ENCODE peak calls at places on chromosomes 4 and X, in six cellular contexts. R, Y, C, I, M and N are unnamed samples.

GRCh38 chr4:38162240-38162784 is 202.1 kb downstream of the PTTG2 start:
- DNase-seq in Y (peak), M (no peak), I (peak), R (peak), C (peak), N (no peak)

GRCh38 chr4:20395160-20395773 is 143.6 kb downstream of the SLIT2 start:
- DNase-seq in Y (peak), I (peak), C (no peak), M (no peak), R (peak), N (no peak)

GRCh38 chr4:80184791-80185756 is 12.2 kb upstream of the PRDM8 start:
- DNase-seq in Y (no peak), C (no peak), M (peak), R (no peak), I (no peak), N (no peak)

GRCh38 chr4:7546809-7547367 is 112.2 kb upstream of the PSAPL1 start:
- DNase-seq in C (peak), Y (no peak), M (no peak), R (no peak), I (no peak), N (no peak)

GRCh38 chr4:109873791-109874514 is 26.0 kb downstream of the LRIT3 start:
- DNase-seq in I (peak), R (no peak), M (no peak), Y (no peak), C (no peak), N (no peak)

GRCh38 chr4:122716825-122717448 is 15.6 kb upstream of the BBS12 start:
- DNase-seq in M (no peak), Y (peak), C (peak), I (peak), R (peak), N (peak)

GRCh38 chr4:1211951-1212545 is 36.9 kb downstream of the CTBP1 start:
- DNase-seq in R (no peak), M (peak), Y (peak), C (no peak), I (no peak), N (no peak)

GRCh38 chr4:102575369-102576129 is 74.4 kb downstream of the NFKB1 start:
- DNase-seq in Y (no peak), I (peak), C (peak), R (no peak), M (no peak), N (no peak)

GRCh38 chr4:113683143-113683542 is 78.4 kb downstream of the CAMK2D start:
- DNase-seq in R (no peak), I (no peak), Y (no peak), M (no peak), C (no peak), N (no peak)

GRCh38 chr4:69025999-69026387 is 70.3 kb upstream of the UGT2B7 start:
- DNase-seq in M (no peak), R (no peak), C (no peak), I (no peak), Y (no peak), N (no peak)

GRCh38 chr4:158261480-158261879 is 51.2 kb downstream of the TMEM144 start:
- DNase-seq in M (no peak), C (no peak), R (no peak), I (no peak), Y (no peak), N (no peak)

GRCh38 chrX:106201502-106202178 is 33.5 kb downstream of the PWWP3B start:
- DNase-seq in R (no peak), M (no peak), I (no peak), Y (no peak), C (no peak), N (no peak)

GRCh38 chr4:87442889-87443288 is 20.5 kb downstream of the NUDT9 start:
- DNase-seq in R (no peak), C (no peak), Y (no peak), M (no peak), I (no peak), N (no peak)

GRCh38 chr4:27568236-27568951 is 707.8 kb downstream of the STIM2 start:
- DNase-seq in R (no peak), I (no peak), M (no peak), Y (no peak), C (no peak), N (no peak)

GRCh38 chr4:16508968-16509367 is 282.7 kb upstream of the TAPT1 start:
- DNase-seq in Y (no peak), C (peak), R (no peak), I (peak), M (no peak), N (no peak)

GRCh38 chr4:167622481-167623240 is 388.4 kb upstream of the SPOCK3 start:
- DNase-seq in Y (peak), I (peak), C (peak), R (peak), M (no peak), N (no peak)

GRCh38 chrX:85590638-85591037 is 211.2 kb upstream of the POF1B start:
- DNase-seq in I (peak), C (no peak), Y (no peak), R (no peak), M (no peak), N (no peak)